ENCODE peak calls at places on chromosomes 4 and X, in nine cellular contexts. B, J, C, X, S, Q, I, R and U are unnamed samples. For H3K4me1, the result is how much of the 10 kb centered on the place peaks cover.

GRCh38 chr4:98433608-98434198 is 172.5 kb downstream of the RAP1GDS1 start:
- DNase-seq in Q (no peak), C (no peak), I (no peak), J (no peak), X (no peak), S (no peak), B (no peak), R (no peak), U (no peak)

GRCh38 chr4:21304061-21304541 is 603.8 kb downstream of the PACRGL start:
- DNase-seq in I (peak), S (no peak), R (no peak), C (no peak), Q (peak), B (peak), J (peak), X (no peak), U (no peak)

GRCh38 chrX:16845686-16846085 is 24.5 kb downstream of the RBBP7 start:
- DNase-seq in J (no peak), X (no peak), B (no peak), Q (no peak), R (no peak), C (no peak), S (no peak), I (no peak), U (no peak)

GRCh38 chr4:83617371-83618021 is 81.6 kb downstream of the GPAT3 start:
- DNase-seq in X (no peak), B (peak), S (no peak), C (no peak), Q (no peak), R (no peak), J (no peak), I (no peak), U (no peak)

GRCh38 chrX:85964744-85965143 is 82.6 kb downstream of the CHM start:
- DNase-seq in S (no peak), R (no peak), Q (no peak), B (no peak), X (no peak), I (no peak), J (no peak), C (no peak), U (no peak)

GRCh38 chr4:117893207-117893606 is 141.1 kb upstream of the NDST3 start:
- DNase-seq in B (no peak), R (no peak), S (no peak), Q (no peak), C (no peak), X (no peak), I (no peak), J (no peak), U (no peak)

GRCh38 chr4:53479731-53480525 is 102.5 kb downstream of the FIP1L1 start:
- DNase-seq in J (peak), B (no peak), R (no peak), I (no peak), C (no peak), Q (no peak), S (no peak), X (no peak), U (no peak)

GRCh38 chr4:23163649-23164436 is 471.1 kb downstream of the GBA3 start:
- DNase-seq in R (no peak), J (no peak), S (no peak), B (no peak), C (no peak), I (peak), Q (no peak), X (no peak), U (no peak)

GRCh38 chr4:182738283-182739047 is 178.7 kb downstream of the DCTD start:
- DNase-seq in Q (no peak), R (no peak), S (no peak), C (no peak), J (no peak), X (no peak), I (no peak), B (no peak), U (no peak)

GRCh38 chrX:103681443-103681842 is 5.1 kb downstream of the MORF4L2 start:
- DNase-seq in Q (no peak), B (no peak), C (no peak), J (no peak), R (no peak), S (no peak), I (no peak), X (no peak), U (no peak)

GRCh38 chr4:52028970-52029369 is 8.8 kb upstream of the LRRC66 start:
- DNase-seq in Q (no peak), C (no peak), J (peak), S (no peak), I (no peak), R (no peak), X (no peak), B (no peak), U (no peak)

GRCh38 chr4:3520276-3520675 is 11.9 kb downstream of the LRPAP1 start:
- DNase-seq in B (no peak), C (no peak), S (no peak), X (no peak), R (no peak), J (no peak), Q (no peak), I (no peak), U (no peak)

GRCh38 chr4:112526061-112526460 is 10.1 kb upstream of the NEUROG2 start:
- DNase-seq in I (no peak), C (no peak), B (no peak), R (no peak), S (no peak), J (no peak), Q (no peak), X (no peak), U (no peak)

GRCh38 chrX:2474963-2475726 is 25.6 kb downstream of the DHRSX start:
- DNase-seq in I (no peak), X (no peak), R (no peak), S (no peak), Q (no peak), J (no peak), C (no peak), B (no peak), U (no peak)

GRCh38 chrX:131402124-131402811 is 113.2 kb upstream of the IGSF1 start:
- DNase-seq in C (no peak), J (no peak), X (no peak), Q (no peak), I (no peak), R (no peak), S (no peak), B (no peak), U (no peak)

GRCh38 chr4:80101086-80101767 is 28.2 kb upstream of the ANTXR2 start:
- DNase-seq in I (no peak), J (no peak), R (no peak), C (no peak), B (no peak), Q (no peak), X (peak), S (no peak), U (no peak)

GRCh38 chrX:39497717-39498265 is 600.0 kb downstream of the BCOR start:
- DNase-seq in J (no peak), B (no peak), S (no peak), I (no peak), Q (no peak), X (no peak), C (no peak), R (no peak), U (no peak)

GRCh38 chr4:175306436-175306835 is 388.3 kb downstream of the ADAM29 start:
- DNase-seq in S (no peak), X (no peak), R (no peak), B (peak), J (no peak), Q (no peak), C (no peak), I (no peak), U (no peak)

GRCh38 chr4:79081973-79082372 is 142.7 kb upstream of the PAQR3 start:
- DNase-seq in S (no peak), I (no peak), C (no peak), B (no peak), X (no peak), Q (no peak), J (no peak), R (no peak), U (no peak)

GRCh38 chr4:116108606-116109005 is 976.8 kb downstream of the TRAM1L1 start:
- DNase-seq in X (no peak), C (no peak), S (no peak), I (no peak), Q (no peak), J (no peak), R (no peak), B (peak), U (no peak)

GRCh38 chrX:9110808-9111207 is 76.9 kb upstream of the FAM9B start:
- DNase-seq in Q (no peak), C (no peak), B (no peak), R (no peak), S (no peak), X (no peak), J (peak), I (no peak), U (no peak)

GRCh38 chrX:110852180-110852579 is 56.6 kb upstream of the CHRDL1 start:
- DNase-seq in S (no peak), C (no peak), X (no peak), I (no peak), B (peak), R (no peak), J (peak), Q (no peak), U (no peak)

GRCh38 chr4:69092190-69092589 is 4.1 kb upstream of the UGT2B7 start:
- DNase-seq in B (no peak), J (peak), I (no peak), X (no peak), R (no peak), C (no peak), S (no peak), Q (no peak), U (no peak)

GRCh38 chr4:101367201-101367600 is 19.9 kb upstream of the PPP3CA start:
- DNase-seq in S (no peak), B (peak), Q (no peak), I (no peak), R (no peak), J (peak), X (no peak), C (no peak), U (no peak)

GRCh38 chrX:290476-291166 is 9.4 kb downstream of the PLCXD1 start:
- DNase-seq in R (peak), I (no peak), J (no peak), S (no peak), X (no peak), Q (no peak), C (peak), B (no peak), U (peak)

GRCh38 chr4:123418486-123418931 is 21.9 kb downstream of the SPRY1 start:
- DNase-seq in X (no peak), B (peak), Q (no peak), R (no peak), S (no peak), C (no peak), J (peak), I (peak), U (no peak)

GRCh38 chrX:111170017-111170416 is 74.0 kb downstream of the PAK3 start:
- DNase-seq in C (no peak), Q (no peak), X (no peak), J (no peak), S (no peak), B (no peak), R (no peak), I (no peak), U (no peak)

GRCh38 chr4:83455300-83456183 is at the start of the genes HELQ and MRPS18C:
- DNase-seq in X (peak), Q (peak), B (peak), I (peak), J (peak), R (peak), C (peak), S (peak), U (peak)

GRCh38 chrX:43750248-43750676 is 94.2 kb downstream of the MAOA start:
- DNase-seq in R (peak), X (peak), J (peak), C (no peak), S (peak), I (peak), Q (peak), B (peak), U (peak)

GRCh38 chrX:125382148-125382628 is 62.5 kb downstream of the TEX13C start:
- DNase-seq in X (no peak), B (no peak), J (no peak), I (no peak), S (no peak), Q (no peak), C (no peak), R (no peak), U (no peak)

GRCh38 chr4:16264798-16265197 is 38.5 kb upstream of the TAPT1 start:
- DNase-seq in S (no peak), J (peak), Q (no peak), X (peak), R (no peak), C (no peak), I (no peak), B (peak), U (no peak)

GRCh38 chr4:149790172-149790907 is 25.3 kb downstream of the IQCM start:
- DNase-seq in I (no peak), X (no peak), B (no peak), R (no peak), J (peak), Q (no peak), C (no peak), S (no peak), U (no peak)

GRCh38 chr4:94015956-94016355 is 187.4 kb downstream of the ATOH1 start:
- DNase-seq in X (no peak), I (no peak), B (no peak), C (no peak), R (no peak), Q (no peak), J (no peak), S (no peak), U (no peak)

GRCh38 chrX:9902651-9903050 is 64.5 kb upstream of the CLDN34 start:
- DNase-seq in C (no peak), R (no peak), X (no peak), J (peak), B (no peak), I (no peak), S (no peak), Q (no peak), U (no peak)

GRCh38 chrX:56802921-56803848 is 74.1 kb downstream of the NBDY start:
- DNase-seq in I (peak), C (peak), S (no peak), X (peak), Q (peak), J (peak), R (peak), B (peak), U (peak)

GRCh38 chr4:5955856-5956255 is 62.4 kb downstream of the C4orf50 start:
- DNase-seq in C (no peak), S (no peak), I (no peak), J (no peak), B (no peak), R (no peak), Q (no peak), X (no peak), U (no peak)

GRCh38 chr4:5955201-5955821 is 62.4 kb upstream of the CRMP1 start:
- DNase-seq in I (no peak), Q (no peak), J (no peak), R (no peak), S (peak), X (no peak), C (no peak), B (no peak), U (no peak)

GRCh38 chr4:5957091-5957490 is 61.1 kb downstream of the C4orf50 start:
- DNase-seq in R (no peak), S (no peak), I (no peak), B (no peak), X (no peak), Q (no peak), J (no peak), C (no peak), U (no peak)

GRCh38 chr4:5958199-5958735 is 60.0 kb downstream of the C4orf50 start:
- DNase-seq in J (no peak), C (no peak), X (no peak), R (no peak), Q (no peak), S (no peak), B (no peak), I (no peak), U (no peak)

GRCh38 chr4:5956285-5957021 is 61.8 kb downstream of the C4orf50 start:
- DNase-seq in C (no peak), Q (no peak), B (peak), I (peak), X (no peak), R (peak), S (peak), J (no peak), U (no peak)
- H3K4me1 ChIP-seq in C (under half), Q (under half), B (under half), I (under half), X (under half), R (under half), S (under half), J (under half), U (under half)

DNA sequence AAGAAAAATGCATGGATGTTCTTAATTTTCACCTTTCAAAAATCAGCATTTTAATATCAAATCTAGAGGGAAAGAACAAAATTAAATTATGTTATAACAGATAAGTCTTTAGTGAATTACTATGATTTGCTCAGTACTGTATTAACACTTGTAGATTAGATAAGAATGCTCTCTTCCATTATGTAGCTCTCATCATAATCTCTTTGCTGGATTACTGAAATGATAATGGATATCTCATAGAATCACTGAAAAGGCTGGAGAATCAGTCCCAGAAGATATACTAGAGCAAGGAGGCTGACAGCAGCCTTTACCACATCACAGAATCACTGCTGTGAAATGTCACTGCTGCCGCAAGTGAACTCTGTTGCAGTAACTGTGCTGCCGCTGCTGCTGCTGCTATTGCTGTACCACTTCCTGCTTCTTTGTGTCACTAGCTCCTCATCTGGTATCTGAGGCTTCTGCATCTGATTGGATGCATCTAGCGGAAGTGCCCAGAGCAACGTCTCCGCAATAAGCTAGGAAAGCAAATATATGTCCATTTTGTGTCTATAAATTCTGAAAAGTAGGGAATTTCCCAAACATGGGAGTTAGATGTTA is 738.2 kb downstream of the ADGRL3 start:
- DNase-seq in X (no peak), S (no peak), I (no peak), C (no peak), R (no peak), Q (no peak), J (no peak), B (no peak), U (no peak)
- H3K4me3 ChIP-seq in X (no peak), S (no peak), I (no peak), C (no peak), R (no peak), Q (no peak), J (no peak), B (no peak), U (no peak)

GRCh38 chr4:55406545-55406944 is 10.8 kb downstream of the TMEM165 start:
- DNase-seq in Q (no peak), X (no peak), J (no peak), I (no peak), C (no peak), S (no peak), B (no peak), R (no peak), U (no peak)
- H3K4me1 ChIP-seq in Q (under half), X (under half), J (under half), I (under half), C (under half), S (under half), B (under half), R (under half), U (under half)

DNA sequence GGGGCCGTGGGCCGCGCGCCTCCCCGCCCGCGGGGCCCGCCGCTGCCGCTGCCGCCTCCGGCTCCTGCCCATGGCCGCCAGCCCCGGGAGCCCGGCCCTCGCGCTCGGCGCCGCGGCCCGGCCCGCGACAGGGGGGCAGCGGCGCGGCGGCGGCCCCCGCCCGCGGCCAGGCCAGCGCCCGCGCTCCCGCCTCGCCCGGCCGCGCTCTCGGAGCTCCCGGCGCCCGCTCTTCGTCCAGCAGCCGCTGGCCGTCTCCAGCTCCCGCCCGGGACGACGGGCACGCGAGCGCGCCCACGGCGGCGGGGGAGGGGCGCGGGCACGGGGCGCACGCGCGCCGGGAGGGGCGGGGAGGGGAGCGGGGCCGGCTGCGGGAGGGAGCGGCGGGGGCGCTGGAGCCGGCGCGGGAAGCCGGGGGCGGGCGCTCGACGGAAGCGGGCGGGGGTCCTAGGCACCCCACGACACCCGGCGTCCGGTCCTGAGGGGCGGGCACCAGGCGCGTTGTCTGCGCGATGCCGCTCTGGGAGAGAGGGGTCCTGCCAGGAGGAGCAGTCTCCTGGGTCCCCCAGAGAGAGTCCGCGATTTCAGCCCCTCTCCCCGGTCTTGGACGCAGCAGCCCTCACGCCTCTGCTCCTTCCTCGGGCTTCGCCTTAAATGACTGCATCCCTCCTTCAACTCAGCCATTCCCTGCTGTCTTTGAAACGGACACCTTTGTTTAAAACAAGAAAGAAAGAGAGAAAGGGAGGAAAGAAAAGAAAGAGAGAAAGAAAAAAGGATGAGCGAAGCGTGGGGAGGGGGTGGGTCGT is 489 bp upstream of the PDZD4 start:
- DNase-seq in X (no peak), R (no peak), I (no peak), Q (no peak), J (peak), S (no peak), C (no peak), B (no peak), U (no peak)
- H3K4me3 ChIP-seq in X (no peak), R (no peak), I (peak), Q (peak), J (no peak), S (no peak), C (no peak), B (no peak), U (no peak)

GRCh38 chrX:65706041-65706828 is 38.8 kb downstream of the MSN start:
- DNase-seq in S (peak), Q (no peak), R (peak), C (peak), B (no peak), J (peak), I (no peak), X (no peak), U (no peak)
- H3K4me1 ChIP-seq in S (under half), Q (under half), R (under half), C (under half), B (under half), J (under half), I (under half), X (half or more), U (under half)

GRCh38 chrX:57900961-57901360 is 9.3 kb downstream of the ZXDA start:
- DNase-seq in I (no peak), S (no peak), B (no peak), R (peak), Q (no peak), C (no peak), J (peak), X (no peak), U (no peak)

GRCh38 chrX:57904481-57904880 is 5.8 kb downstream of the ZXDA start:
- DNase-seq in B (no peak), C (no peak), J (no peak), I (no peak), Q (no peak), R (no peak), S (no peak), X (no peak), U (no peak)

GRCh38 chrX:57902633-57903032 is 7.6 kb downstream of the ZXDA start:
- DNase-seq in C (no peak), S (no peak), J (no peak), Q (no peak), R (no peak), B (no peak), X (no peak), I (no peak), U (no peak)

GRCh38 chrX:57905141-57905540 is 5.1 kb downstream of the ZXDA start:
- DNase-seq in C (no peak), X (no peak), S (no peak), B (no peak), J (peak), Q (no peak), R (no peak), I (no peak), U (no peak)

GRCh38 chrX:57906790-57907189 is 3.5 kb downstream of the ZXDA start:
- DNase-seq in X (no peak), R (no peak), I (no peak), Q (no peak), B (no peak), S (no peak), C (no peak), J (peak), U (no peak)
- H3K4me3 ChIP-seq in X (no peak), R (peak), I (no peak), Q (no peak), B (no peak), S (no peak), C (no peak), J (peak), U (no peak)